ENCODE peak calls at places on chromosomes 13 and 19, in four cellular contexts. R is GM12878, W is K562, S is HepG2. Y is an unnamed sample.

GRCh38 chr13:28035146-28035782 is 46.8 kb upstream of the URAD start:
- DNase-seq in W (no peak), R (no peak), S (no peak), Y (no peak)

GRCh38 chr13:77554079-77554478 is 18.6 kb downstream of the SCEL start:
- DNase-seq in S (no peak), R (no peak), W (no peak), Y (no peak)

GRCh38 chr13:50396001-50396400 is 380.8 kb downstream of the KCNRG start:
- DNase-seq in S (no peak), R (no peak), W (no peak), Y (no peak)

GRCh38 chr19:46678110-46678732 is 17.2 kb upstream of the DACT3 start:
- DNase-seq in W (peak; percentile 99), R (no peak), S (no peak), Y (peak; percentile 90)

GRCh38 chr13:21616880-21617279 is 12.9 kb upstream of the MICU2 start:
- DNase-seq in R (no peak), S (peak; percentile 90), W (no peak), Y (no peak)

GRCh38 chr13:21777166-21777565 is 106.3 kb downstream of the FGF9 start:
- DNase-seq in S (no peak), R (no peak), W (no peak), Y (no peak)

GRCh38 chr13:72891423-72891822 is 109.5 kb downstream of the PIBF1 start:
- DNase-seq in S (no peak), R (no peak), W (no peak), Y (no peak)

GRCh38 chr13:97386832-97387486 is 47.0 kb upstream of the RAP2A start:
- DNase-seq in W (no peak), R (no peak), S (no peak), Y (no peak)

GRCh38 chr13:29483211-29483610 is 112.3 kb downstream of the SLC7A1 start:
- DNase-seq in W (no peak), R (no peak), S (no peak), Y (no peak)

GRCh38 chr13:105462981-105463380 is 1072.5 kb downstream of the EFNB2 start:
- DNase-seq in R (no peak), S (no peak), W (no peak), Y (no peak)

GRCh38 chr13:42525035-42525504 is 48.9 kb upstream of the TNFSF11 start:
- DNase-seq in R (no peak), S (no peak), W (no peak), Y (no peak)

GRCh38 chr19:50858896-50859295 is 4.2 kb downstream of the KLK3 start:
- DNase-seq in W (peak; percentile 21), R (no peak), S (no peak), Y (peak; percentile 61)

GRCh38 chr19:39738809-39739208 is 980 bp upstream of the CLC start:
- DNase-seq in R (no peak), W (no peak), S (no peak), Y (no peak)

GRCh38 chr19:28420731-28421550 is 792.0 kb downstream of the UQCRFS1 start:
- DNase-seq in W (no peak), R (no peak), S (no peak), Y (no peak)

GRCh38 chr13:70034280-70034679 is 73.3 kb upstream of the ATXN8OS start:
- DNase-seq in W (no peak), S (no peak), R (no peak), Y (no peak)

GRCh38 chr13:102394158-102395053 is 7.4 kb downstream of the FGF14 start:
- DNase-seq in S (no peak), R (peak; percentile 47), W (peak; percentile 77), Y (peak; percentile 97)

GRCh38 chr19:52345162-52345561 is 9.1 kb downstream of the ZNF610 start:
- DNase-seq in W (no peak), R (no peak), S (no peak), Y (no peak)

GRCh38 chr19:52343548-52343947 is 7.5 kb downstream of the ZNF610 start:
- DNase-seq in R (no peak), S (peak; percentile 15), W (peak; percentile 65), Y (peak; percentile 83)
- TF ChIP-seq CREM in R (no peak), S (no peak), W (no peak), Y (no peak)

GRCh38 chr13:111521691-111522229 is 201.3 kb downstream of the TEX29 start:
- DNase-seq in R (no peak), S (no peak), W (no peak), Y (no peak)
- TF ChIP-seq CBFB in R (no peak), S (no peak), W (no peak), Y (no peak)

DNA sequence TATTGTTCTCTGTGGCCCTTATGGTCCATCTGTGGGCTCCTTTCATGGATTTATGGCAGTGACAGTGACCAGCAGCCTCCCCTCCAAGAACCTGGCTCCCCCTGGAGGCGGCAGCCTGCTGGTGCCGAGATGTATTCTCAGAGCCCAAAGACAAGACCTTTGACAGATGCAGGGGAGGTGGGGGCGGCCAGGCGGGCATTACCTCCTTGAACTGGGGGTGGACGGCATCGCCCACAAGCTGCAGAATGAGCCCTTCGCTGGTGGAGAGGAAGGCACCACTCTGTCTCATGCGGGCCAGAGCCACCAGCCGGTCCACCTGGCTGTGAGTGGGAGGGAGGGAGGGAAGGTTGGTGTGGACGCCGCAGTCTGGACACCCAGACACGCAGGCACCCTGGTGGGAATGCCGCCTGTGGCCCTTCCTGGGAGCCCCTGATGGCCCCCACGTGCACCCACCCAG is 6.6 kb downstream of the ISOC2 start:
- DNase-seq in R (no peak), S (peak; percentile 34), W (peak; percentile 49), Y (peak; percentile 83)
- TF ChIP-seq CREM in R (no peak), S (no peak), W (no peak), Y (no peak)

GRCh38 chr13:25217023-25217909 is 45.2 kb upstream of the AMER2 start:
- DNase-seq in S (no peak), R (no peak), W (no peak), Y (no peak)

GRCh38 chr13:25214371-25215252 is 42.5 kb upstream of the AMER2 start:
- DNase-seq in R (no peak), W (no peak), S (no peak), Y (no peak)

GRCh38 chr13:25218011-25218410 is 45.9 kb upstream of the AMER2 start:
- DNase-seq in W (no peak), R (no peak), S (no peak), Y (no peak)

GRCh38 chr13:25213716-25214115 is 41.6 kb upstream of the AMER2 start:
- DNase-seq in S (no peak), R (no peak), W (no peak), Y (no peak)

GRCh38 chr13:25215253-25215575 is 43.1 kb upstream of the AMER2 start:
- DNase-seq in W (no peak), R (no peak), S (no peak), Y (no peak)
- TF ChIP-seq CBFB in W (no peak), R (no peak), S (no peak), Y (no peak)

DNA sequence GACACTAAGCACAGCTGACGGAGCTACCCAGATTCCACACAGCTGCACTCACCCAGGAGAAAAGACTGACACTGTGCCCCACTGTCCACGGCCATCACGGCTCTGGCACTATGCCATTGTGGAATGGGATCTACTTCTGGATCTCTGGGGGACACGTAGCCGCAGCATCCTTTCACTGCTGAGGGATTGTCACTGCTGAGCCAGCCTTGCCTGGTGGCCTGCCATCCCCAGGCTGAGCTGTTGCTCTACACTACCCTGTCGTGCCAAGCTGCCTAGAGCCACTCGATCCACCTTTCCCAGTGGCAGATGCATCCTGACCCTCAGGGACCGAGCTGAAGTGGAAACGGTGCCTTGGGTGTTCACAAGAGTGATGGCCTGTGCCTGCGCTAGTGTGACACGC is 5.0 kb upstream of the LILRB5 start:
- DNase-seq in R (no peak), S (no peak), W (no peak), Y (no peak)
- TF ChIP-seq CREM in R (no peak), S (no peak), W (no peak), Y (no peak)

DNA sequence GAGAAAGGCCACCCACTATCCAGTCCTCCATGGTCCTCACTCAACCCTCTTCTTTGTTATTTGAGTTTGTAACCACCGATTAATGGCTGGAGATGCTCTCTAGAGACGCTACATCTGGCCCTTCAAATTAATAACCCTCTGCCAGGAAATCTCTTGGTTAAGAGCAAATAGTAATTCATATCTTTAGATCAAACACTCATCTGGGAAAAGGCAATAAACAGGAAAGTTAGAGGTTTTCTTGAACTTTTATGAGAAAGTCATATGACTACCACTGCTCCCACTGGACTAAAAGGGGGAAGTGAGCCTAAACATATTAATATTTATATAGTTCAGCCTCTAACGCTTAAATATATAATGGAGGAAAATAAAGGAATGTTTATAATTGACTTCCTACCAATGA is 2.9 kb downstream of the TBC1D4 start:
- DNase-seq in W (no peak), S (no peak), R (no peak), Y (no peak)
- TF ChIP-seq CBFB in W (no peak), S (no peak), R (no peak), Y (no peak)

GRCh38 chr19:14114439-14114838 is 3.1 kb downstream of the PRKACA start:
- DNase-seq in W (no peak), R (no peak), S (no peak), Y (no peak)

GRCh38 chr19:14116525-14116917 is 1.0 kb downstream of the PRKACA start:
- DNase-seq in W (no peak), S (no peak), R (no peak), Y (no peak)

GRCh38 chr19:14113762-14114414 is 3.7 kb downstream of the PRKACA start:
- DNase-seq in R (no peak), S (no peak), W (peak; percentile 81), Y (peak; percentile 74)

GRCh38 chr19:14115761-14116160 is 1.8 kb downstream of the PRKACA start:
- DNase-seq in S (no peak), W (no peak), R (no peak), Y (no peak)

GRCh38 chr19:14114854-14115253 is 2.7 kb downstream of the PRKACA start:
- DNase-seq in S (no peak), R (no peak), W (no peak), Y (peak; percentile 77)
- TF ChIP-seq CREM in S (no peak), R (no peak), W (no peak), Y (no peak)

GRCh38 chr19:1811942-1812425 is at the start of gene ATP8B3:
- DNase-seq in R (no peak), S (no peak), W (peak; percentile 98), Y (no peak)
- TF ChIP-seq CBFB in R (no peak), S (no peak), W (no peak), Y (no peak)

GRCh38 chr13:99376924-99377323 is 69.7 kb upstream of the GPR183 start:
- DNase-seq in S (no peak), R (no peak), W (no peak), Y (no peak)

GRCh38 chr13:99377641-99378040 is 70.4 kb upstream of the GPR183 start:
- DNase-seq in S (no peak), R (no peak), W (no peak), Y (no peak)

GRCh38 chr13:99375806-99376080 is 68.5 kb upstream of the GPR183 start:
- DNase-seq in R (no peak), W (no peak), S (no peak), Y (no peak)

GRCh38 chr13:99374994-99375805 is 68.0 kb upstream of the GPR183 start:
- DNase-seq in S (no peak), W (no peak), R (no peak), Y (no peak)

DNA sequence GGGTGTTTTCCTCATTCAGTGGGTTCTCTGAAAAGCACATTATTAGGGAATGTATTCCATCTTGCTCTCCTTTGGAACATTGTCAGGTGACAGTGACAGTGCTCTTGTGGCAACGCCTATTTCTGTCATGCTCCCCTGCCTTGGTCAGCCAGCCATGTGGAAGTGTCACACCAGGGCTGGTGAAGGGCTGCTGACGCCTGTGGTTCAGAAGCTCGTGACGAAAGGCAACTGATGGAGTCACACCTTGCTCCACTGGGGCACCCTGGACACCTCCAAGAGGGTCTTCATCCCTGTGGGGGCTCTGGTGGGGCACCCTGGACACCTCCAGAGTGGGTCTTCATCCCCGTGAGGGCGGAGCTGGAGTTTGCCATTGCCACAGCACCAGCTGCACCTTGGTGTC is 68.9 kb upstream of the GPR183 start:
- DNase-seq in S (no peak), R (no peak), W (no peak), Y (no peak)
- TF ChIP-seq CREM in S (no peak), R (peak; percentile 88), W (no peak), Y (no peak)